ENCODE peak calls at places on chromosomes 2 and 18, in ten cellular contexts. Y is IMR-90, D is gastrocnemius medialis, M is A549, Z is adrenal gland, C is astrocyte, O is K562, T is left ventricle myocardium inferior, N is left lung, H is suprapubic skin. J is an unnamed sample.

GRCh38 chr18:9835112-9835755 is 50.5 kb upstream of the TXNDC2 start:
- DNase-seq in Y (no peak), D (no peak), M (no peak), Z (no peak), C (no peak), O (no peak), T (no peak), N (no peak), H (no peak), J (no peak)

GRCh38 chr2:51620830-51621229 is 588.9 kb upstream of the NRXN1 start:
- DNase-seq in Y (peak; percentile 45), D (no peak), M (no peak), Z (no peak), C (peak; percentile 27), O (no peak), T (no peak), N (no peak), H (no peak), J (no peak)

GRCh38 chr18:46260016-46260878 is 156.1 kb downstream of the HAUS1 start:
- DNase-seq in Y (peak; percentile 85), D (no peak), M (no peak), Z (no peak), C (peak; percentile 95), O (no peak), T (no peak), N (no peak), H (no peak), J (no peak)

GRCh38 chr2:70085711-70086277 is 1.5 kb upstream of the PCBP1 start:
- DNase-seq in Y (no peak), D (no peak), M (no peak), Z (no peak), C (no peak), O (no peak), T (no peak), N (no peak), H (no peak), J (no peak)

GRCh38 chr18:23779696-23780303 is 90.5 kb downstream of the LAMA3 start:
- DNase-seq in Y (peak; percentile 28), D (no peak), M (peak; percentile 56), Z (no peak), C (peak; percentile 44), O (no peak), T (no peak), N (peak; percentile 38), H (no peak), J (no peak)

GRCh38 chr2:133232556-133232955 is 335.7 kb downstream of the NCKAP5 start:
- DNase-seq in Y (no peak), D (no peak), M (no peak), Z (no peak), C (no peak), O (no peak), T (no peak), N (no peak), H (no peak), J (no peak)

GRCh38 chr2:64330691-64331429 is 123.1 kb upstream of the LGALSL start:
- DNase-seq in Y (peak; percentile 88), D (peak; percentile 47), M (peak; percentile 88), Z (peak; percentile 81), C (peak; percentile 68), O (peak; percentile 86), T (peak; percentile 67), N (peak; percentile 78), H (peak; percentile 85), J (peak; percentile 75)

GRCh38 chr2:64607381-64607780 is 46.3 kb downstream of the SERTAD2 start:
- DNase-seq in Y (no peak), D (no peak), M (no peak), Z (no peak), C (no peak), O (no peak), T (no peak), N (no peak), H (no peak), J (no peak)

GRCh38 chr18:36756262-36756661 is 72.5 kb downstream of the TPGS2 start:
- DNase-seq in Y (peak; percentile 31), D (no peak), M (no peak), Z (no peak), C (peak; percentile 48), O (no peak), T (no peak), N (no peak), H (no peak), J (no peak)

GRCh38 chr2:240322991-240323390 is 112.5 kb upstream of the GPC1 start:
- DNase-seq in Y (no peak), D (no peak), M (no peak), Z (no peak), C (no peak), O (no peak), T (no peak), N (no peak), H (peak; percentile 72), J (no peak)

GRCh38 chr2:169845016-169845415 is 17.8 kb downstream of the UBR3 start:
- DNase-seq in Y (peak; percentile 29), D (no peak), M (no peak), Z (no peak), C (no peak), O (no peak), T (no peak), N (no peak), H (no peak), J (no peak)

GRCh38 chr2:238947920-238948710 is 100.2 kb downstream of the TWIST2 start:
- DNase-seq in Y (peak; percentile 97), D (no peak), M (peak; percentile 59), Z (peak; percentile 10), C (peak; percentile 97), O (no peak), T (peak; percentile 62), N (peak; percentile 36), H (peak; percentile 83), J (no peak)

GRCh38 chr2:1400943-1401735 is 12.1 kb upstream of the TPO start:
- DNase-seq in Y (no peak), D (no peak), M (no peak), Z (no peak), C (no peak), O (no peak), T (no peak), N (no peak), H (no peak), J (no peak)

GRCh38 chr2:60520477-60520876 is 33.0 kb downstream of the BCL11A start:
- DNase-seq in Y (peak; percentile 61), D (no peak), M (no peak), Z (no peak), C (peak; percentile 47), O (no peak), T (no peak), N (no peak), H (no peak), J (no peak)

GRCh38 chr2:60517441-60517840 is 36.0 kb downstream of the BCL11A start:
- DNase-seq in Y (peak; percentile 10), D (no peak), M (no peak), Z (no peak), C (peak; percentile 37), O (no peak), T (no peak), N (no peak), H (no peak), J (no peak)

GRCh38 chr2:60520917-60521539 is 32.4 kb downstream of the BCL11A start:
- DNase-seq in Y (no peak), D (no peak), M (no peak), Z (no peak), C (no peak), O (no peak), T (no peak), N (no peak), H (no peak), J (no peak)

GRCh38 chr2:60518567-60518966 is 34.9 kb downstream of the BCL11A start:
- DNase-seq in Y (no peak), D (no peak), M (no peak), Z (no peak), C (no peak), O (no peak), T (no peak), N (no peak), H (no peak), J (no peak)

GRCh38 chr2:60519259-60519863 is 34.1 kb downstream of the BCL11A start:
- DNase-seq in Y (peak; percentile 67), D (no peak), M (no peak), Z (no peak), C (peak; percentile 88), O (no peak), T (no peak), N (no peak), H (no peak), J (no peak)
- H3K4me1 ChIP-seq in Y (peaks cover 13% of the 10 kb centered on the region), D (no peaks in the 10 kb centered on the region), M (no peaks in the 10 kb centered on the region), Z (peaks cover 3% of the 10 kb centered on the region), C (peaks cover 47% of the 10 kb centered on the region), O (no peaks in the 10 kb centered on the region), T (peaks cover 91% of the 10 kb centered on the region), N (no peaks in the 10 kb centered on the region), H (peaks cover 20% of the 10 kb centered on the region), J (no peaks in the 10 kb centered on the region)

GRCh38 chr2:79511320-79511951 is 1.4 kb upstream of the CTNNA2 start:
- DNase-seq in Y (peak; percentile 28), D (no peak), M (peak; percentile 43), Z (peak; percentile 46), C (peak; percentile 55), O (peak; percentile 61), T (no peak), N (no peak), H (no peak), J (no peak)
- TF ChIP-seq CTCF in Y (no peak), D (no peak), M (no peak), Z (no peak), C (no peak), O (no peak), T (no peak), N (no peak), H (no peak), J (no peak)

DNA sequence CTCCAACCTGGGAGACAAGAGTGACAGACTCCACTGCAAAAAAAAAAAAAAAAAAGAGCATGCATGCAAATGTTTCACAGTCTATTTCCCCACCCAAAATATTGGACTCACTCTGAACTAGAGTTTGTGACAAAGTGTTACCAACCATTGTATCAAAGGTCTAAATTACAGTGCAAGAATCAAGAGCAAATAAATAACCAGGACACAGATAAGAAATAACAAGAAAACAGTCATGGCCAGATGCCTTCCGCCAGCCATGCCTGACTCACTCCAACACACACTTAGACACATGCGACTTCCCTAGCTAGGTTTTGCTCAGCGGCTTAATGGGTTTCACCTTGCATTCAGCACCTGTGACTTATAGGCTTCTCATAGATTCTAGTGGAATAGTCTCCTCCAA is 62.8 kb downstream of the CYB5A start:
- DNase-seq in Y (no peak), D (no peak), M (no peak), Z (no peak), C (no peak), O (no peak), T (no peak), N (no peak), H (no peak), J (no peak)
- H3K4me1 ChIP-seq in Y (no peaks in the 10 kb centered on the region), D (no peaks in the 10 kb centered on the region), M (peaks cover 22% of the 10 kb centered on the region), Z (no peaks in the 10 kb centered on the region), C (no peaks in the 10 kb centered on the region), O (peaks cover 8% of the 10 kb centered on the region), T (peaks cover 3% of the 10 kb centered on the region), N (peaks cover 1% of the 10 kb centered on the region), H (peaks cover 12% of the 10 kb centered on the region), J (no peaks in the 10 kb centered on the region)

DNA sequence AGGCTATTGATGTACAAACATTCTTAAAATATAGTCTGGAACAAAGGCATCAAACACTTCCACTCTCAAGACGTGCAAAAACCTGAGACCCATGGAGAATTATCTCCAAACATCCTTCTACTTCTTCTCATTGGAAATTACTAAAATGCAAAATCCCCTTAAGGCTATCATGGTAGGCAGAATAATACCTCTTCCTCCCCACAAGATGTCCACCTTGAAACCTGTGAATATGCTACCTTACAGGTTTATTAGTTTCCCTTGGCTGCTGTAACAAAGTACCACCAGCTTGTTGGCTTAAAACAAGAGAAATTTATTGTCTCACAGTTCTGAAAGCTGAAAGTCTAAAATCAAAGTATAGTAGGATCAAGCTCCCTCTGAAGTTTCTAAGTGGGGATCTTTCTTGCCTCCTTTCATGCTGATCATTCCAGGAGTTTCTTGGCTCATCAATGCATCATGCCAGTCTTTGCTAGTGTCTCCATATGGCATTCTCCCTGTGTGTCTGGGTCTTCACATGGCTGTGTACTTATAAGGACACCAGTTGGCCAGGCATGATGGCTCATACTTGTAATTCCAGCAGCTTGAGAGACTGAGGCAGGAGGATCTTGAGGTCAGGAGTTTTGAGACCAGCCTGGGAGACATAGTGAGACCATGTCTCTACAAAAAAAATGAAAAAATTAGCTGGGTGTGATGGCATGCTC is 163.7 kb upstream of the NCK2 start:
- DNase-seq in Y (no peak), D (no peak), M (no peak), Z (no peak), C (no peak), O (no peak), T (no peak), N (no peak), H (no peak), J (no peak)
- TF ChIP-seq CTCF in Y (no peak), D (no peak), M (no peak), Z (no peak), C (no peak), O (no peak), T (no peak), N (no peak), H (no peak), J (no peak)